ENCODE peak calls at places on chromosomes 5 and 9, in six cellular contexts. M is colonic mucosa, H is cardiac muscle cell, D is dorsolateral prefrontal cortex, I is A549, J is neural crest cell. X is an unnamed sample.
A peak's percentile ranks its signal among the peaks of the same experiment; 100 is the strongest.

GRCh38 chr5:82396396-82396795 is 118.2 kb upstream of the RPS23 start:
- DNase-seq in M (no peak), H (peak; percentile 45), D (no peak), I (no peak), J (no peak), X (no peak)

GRCh38 chr9:127055745-127056402 is 66.6 kb downstream of the ANGPTL2 start:
- DNase-seq in M (no peak), H (no peak), D (no peak), I (no peak), J (no peak), X (no peak)

GRCh38 chr9:33230756-33231691 is 8.9 kb upstream of the SPINK4 start:
- DNase-seq in M (no peak), H (no peak), D (no peak), I (no peak), J (no peak), X (no peak)

GRCh38 chr9:91395106-91395552 is 28.5 kb downstream of the NFIL3 start:
- DNase-seq in M (no peak), H (peak; percentile 83), D (no peak), I (peak; percentile 64), J (no peak), X (no peak)

GRCh38 chr5:13816126-13816525 is 128.4 kb downstream of the DNAH5 start:
- DNase-seq in M (no peak), H (no peak), D (no peak), I (no peak), J (no peak), X (no peak)

GRCh38 chr9:113488490-113488889 is 25.0 kb downstream of the RGS3 start:
- DNase-seq in M (no peak), H (no peak), D (no peak), I (no peak), J (no peak), X (no peak)

GRCh38 chr5:114010362-114010761 is 351.5 kb upstream of the KCNN2 start:
- DNase-seq in M (no peak), H (peak; percentile 68), D (no peak), I (no peak), J (no peak), X (no peak)

GRCh38 chr5:4514067-4514648 is 626.0 kb upstream of the ADAMTS16 start:
- DNase-seq in M (no peak), H (no peak), D (no peak), I (no peak), J (no peak), X (no peak)

GRCh38 chr9:114196924-114197570 is 41.7 kb downstream of the COL27A1 start:
- DNase-seq in M (no peak), H (no peak), D (no peak), I (no peak), J (no peak), X (no peak)

GRCh38 chr5:142866563-142867275 is 96.5 kb downstream of the ARHGAP26 start:
- DNase-seq in M (peak; percentile 75), H (peak; percentile 78), D (no peak), I (peak; percentile 82), J (peak; percentile 12), X (no peak)

GRCh38 chr9:7439355-7439978 is 360.1 kb downstream of the DMAC1 start:
- DNase-seq in M (no peak), H (peak; percentile 53), D (no peak), I (no peak), J (no peak), X (no peak)

GRCh38 chr9:13939129-13939528 is 374.8 kb downstream of the NFIB start:
- DNase-seq in M (no peak), H (peak; percentile 95), D (no peak), I (no peak), J (no peak), X (no peak)

GRCh38 chr5:160330212-160330611 is 17.8 kb upstream of the CCNJL start:
- DNase-seq in M (no peak), H (no peak), D (no peak), I (no peak), J (no peak), X (no peak)

GRCh38 chr5:176629853-176630680 is at the start of the genes EIF4E1B and SNCB:
- DNase-seq in M (no peak), H (peak; percentile 53), D (no peak), I (peak; percentile 37), J (peak; percentile 53), X (peak; percentile 26)

GRCh38 chr9:135085830-135086546 is 1.5 kb upstream of the OLFM1 start:
- DNase-seq in M (peak; percentile 79), H (peak; percentile 69), D (peak; percentile 86), I (peak; percentile 72), J (peak; percentile 95), X (peak; percentile 70)

X was measured in hippocampal formation.